ENCODE peak calls at places on chromosomes 4 and X, in six cellular contexts. X, I, G, O, S and J are unnamed samples.

GRCh38 chrX:115560211-115560977 is 580 bp upstream of the PLS3 start:
- DNase-seq in O (no peak), S (no peak), G (no peak), I (peak), X (no peak), J (no peak)

GRCh38 chr4:78954048-78954666 is 14.9 kb upstream of the PAQR3 start:
- DNase-seq in I (peak), X (no peak), G (peak), S (no peak), O (peak), J (no peak)

GRCh38 chrX:40496728-40497127 is 84.0 kb upstream of the ATP6AP2 start:
- DNase-seq in X (no peak), G (no peak), S (peak), O (peak), I (peak), J (no peak)

GRCh38 chrX:64379924-64380323 is 15.3 kb downstream of the MTMR8 start:
- DNase-seq in X (no peak), S (no peak), O (no peak), G (no peak), I (no peak), J (no peak)

GRCh38 chr4:92100980-92101379 is 202.8 kb upstream of the GRID2 start:
- DNase-seq in X (no peak), O (no peak), G (no peak), S (no peak), I (peak), J (no peak)

GRCh38 chrX:39764441-39764914 is 333.3 kb downstream of the BCOR start:
- DNase-seq in O (no peak), I (peak), G (no peak), S (no peak), X (no peak), J (no peak)

GRCh38 chrX:136728393-136728792 is 52.3 kb downstream of the ARHGEF6 start:
- DNase-seq in S (no peak), X (no peak), G (no peak), I (no peak), O (no peak), J (no peak)

GRCh38 chr4:55468724-55469123 is 73.0 kb downstream of the TMEM165 start:
- DNase-seq in O (peak), I (peak), X (no peak), S (peak), G (no peak), J (no peak)

GRCh38 chr4:106286611-106287010 is 29.4 kb downstream of the TBCK start:
- DNase-seq in O (no peak), X (no peak), S (no peak), G (no peak), I (no peak), J (no peak)

GRCh38 chr4:6658635-6659075 is 18.2 kb downstream of the MRFAP1 start:
- DNase-seq in S (peak), O (no peak), X (no peak), I (peak), G (no peak), J (peak)

GRCh38 chrX:155235891-155236290 is 19.6 kb downstream of the VBP1 start:
- DNase-seq in O (no peak), X (no peak), S (no peak), I (no peak), G (peak), J (no peak)

GRCh38 chr4:48836658-48837057 is 5.8 kb downstream of the OCIAD1 start:
- DNase-seq in X (no peak), S (no peak), I (no peak), O (no peak), G (no peak), J (no peak)

GRCh38 chrX:98203800-98204199 is 1320.1 kb downstream of the RPA4 start:
- DNase-seq in X (no peak), I (no peak), S (no peak), O (peak), G (no peak), J (no peak)

GRCh38 chr4:184447664-184448063 is 26.7 kb downstream of the IRF2 start:
- DNase-seq in O (no peak), I (no peak), X (no peak), G (no peak), S (no peak), J (no peak)

GRCh38 chrX:46715521-46715920 is 43.4 kb downstream of the SLC9A7 start:
- DNase-seq in X (no peak), S (peak), O (no peak), G (no peak), I (no peak), J (no peak)

GRCh38 chrX:45709381-45709780 is 508.7 kb upstream of the DIPK2B start:
- DNase-seq in X (no peak), S (peak), G (no peak), O (peak), I (no peak), J (no peak)

GRCh38 chr4:139786494-139787354 is 121.1 kb downstream of the MGST2 start:
- DNase-seq in I (no peak), G (no peak), X (peak), S (no peak), O (no peak), J (no peak)

GRCh38 chr4:3706111-3706511 is 60.1 kb upstream of the ADRA2C start:
- DNase-seq in O (no peak), S (no peak), G (no peak), I (no peak), X (no peak), J (no peak)

GRCh38 chr4:118712872-118713271 is 27.7 kb downstream of the METTL14 start:
- DNase-seq in G (no peak), O (peak), X (no peak), S (no peak), I (no peak), J (no peak)

GRCh38 chr4:184283659-184284335 is 66.1 kb upstream of the ENPP6 start:
- DNase-seq in G (peak), O (no peak), S (no peak), X (no peak), I (no peak), J (no peak)

GRCh38 chr4:79863333-79863732 is 209.7 kb downstream of the ANTXR2 start:
- DNase-seq in S (no peak), I (no peak), X (no peak), G (no peak), O (no peak), J (no peak)

DNA sequence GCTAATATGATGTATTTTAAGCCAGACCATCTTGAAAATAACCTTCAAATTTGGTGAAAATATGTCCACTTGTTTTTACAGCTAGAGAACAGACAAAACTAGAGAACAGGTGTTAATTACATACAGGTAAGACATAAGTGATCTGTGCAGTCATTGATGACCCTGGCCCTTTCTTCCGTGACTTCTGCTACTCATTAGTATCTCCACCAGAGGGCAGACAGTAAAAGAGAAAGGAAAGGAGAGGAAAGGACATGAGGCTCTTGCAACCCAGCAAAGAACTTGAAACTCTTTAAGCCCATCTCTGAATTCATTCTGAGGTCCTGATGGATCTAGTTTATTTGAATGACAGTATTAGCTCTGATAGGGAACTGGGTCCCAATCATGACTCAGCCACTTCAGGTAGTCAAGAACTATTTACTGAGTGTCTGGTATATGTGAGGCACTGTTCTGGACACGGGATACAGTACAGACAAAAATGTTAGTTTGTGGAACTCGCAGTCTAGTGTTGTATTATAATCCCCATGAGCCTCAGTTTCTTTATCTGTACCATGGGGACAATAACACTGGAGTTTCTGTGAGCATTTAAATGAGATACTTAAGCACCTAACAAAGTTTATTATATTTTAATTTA is 121.0 kb upstream of the TEX13D start:
- DNase-seq in S (peak), I (peak), X (no peak), G (peak), O (peak), J (peak)
- TF ChIP-seq CTCF in S (peak), I (peak), X (peak), G (peak), O (peak), J (peak)

DNA sequence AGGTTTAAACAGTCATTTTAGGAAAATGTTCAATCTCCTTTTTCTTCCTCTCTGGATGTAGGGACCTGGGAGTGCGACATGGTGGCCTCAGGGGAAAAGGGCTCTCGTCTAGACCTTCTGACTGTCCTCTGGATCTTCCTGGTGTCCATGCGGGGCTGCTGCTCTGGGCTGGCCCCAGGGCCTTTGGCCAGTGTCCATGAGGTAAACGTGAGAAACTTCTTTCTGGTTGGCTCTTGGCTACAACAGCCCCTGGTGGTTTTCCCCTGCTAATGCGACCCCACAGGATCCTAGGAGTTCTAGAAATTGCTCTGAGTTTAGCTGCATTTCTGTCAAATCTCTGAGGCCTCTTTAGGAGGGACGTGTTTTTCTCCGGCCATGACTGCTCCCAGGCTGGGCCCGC is 85.7 kb downstream of the MFAP3L start:
- DNase-seq in X (no peak), O (no peak), S (no peak), G (no peak), I (no peak), J (no peak)
- TF ChIP-seq CTCF in X (no peak), O (peak), S (peak), G (no peak), I (no peak), J (no peak)

DNA sequence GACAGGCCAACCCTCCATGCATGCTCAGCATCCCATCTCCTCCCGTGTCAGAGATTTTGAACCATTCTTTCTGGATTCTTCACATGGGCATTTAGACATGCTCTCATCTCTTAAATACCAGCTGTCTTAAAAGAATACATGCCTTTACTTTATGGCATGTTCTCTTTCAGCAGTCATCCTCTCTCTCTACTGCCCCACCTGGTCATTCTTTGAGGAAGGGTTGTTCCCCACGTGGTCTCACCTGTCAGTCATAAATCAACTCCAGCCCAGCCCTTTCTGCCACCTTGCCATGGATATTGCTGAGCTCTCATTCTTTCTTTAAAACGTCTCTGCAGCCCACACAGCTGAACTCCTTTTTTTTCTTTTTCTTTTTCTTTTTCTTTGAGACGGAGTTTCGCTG is 111.3 kb downstream of the ARHGAP10 start:
- DNase-seq in O (no peak), X (peak), I (no peak), G (peak), S (no peak), J (peak)
- TF ChIP-seq CTCF in O (no peak), X (no peak), I (peak), G (peak), S (no peak), J (no peak)

DNA sequence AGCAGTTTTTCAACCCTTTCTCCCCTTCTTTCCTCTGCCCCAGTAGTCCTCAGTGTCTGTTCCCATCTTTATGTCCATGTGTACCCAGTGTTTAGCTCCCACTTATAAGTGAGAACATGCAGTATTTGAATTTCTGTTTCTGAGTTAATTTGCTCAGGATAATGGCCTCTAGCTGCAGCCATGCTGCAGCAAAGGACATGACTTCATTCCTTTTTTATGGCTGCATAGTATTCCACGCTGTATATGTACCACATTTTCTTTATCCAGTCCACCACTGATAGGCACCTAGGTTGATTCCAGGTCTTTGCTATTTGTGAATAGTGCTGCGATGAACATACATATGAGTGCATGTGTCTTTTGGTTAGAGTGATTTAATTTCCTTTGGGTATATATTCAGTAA is 54.7 kb upstream of the ANK2 start:
- DNase-seq in O (no peak), I (no peak), S (no peak), G (no peak), X (no peak), J (no peak)
- TF ChIP-seq CTCF in O (no peak), I (no peak), S (no peak), G (no peak), X (no peak), J (no peak)

GRCh38 chrX:29453333-29453732 is 762.0 kb upstream of the MAGEB2 start:
- DNase-seq in S (peak), I (no peak), O (peak), X (no peak), G (no peak), J (no peak)
- TF ChIP-seq CTCF in S (no peak), I (no peak), O (no peak), X (no peak), G (no peak), J (no peak)

DNA sequence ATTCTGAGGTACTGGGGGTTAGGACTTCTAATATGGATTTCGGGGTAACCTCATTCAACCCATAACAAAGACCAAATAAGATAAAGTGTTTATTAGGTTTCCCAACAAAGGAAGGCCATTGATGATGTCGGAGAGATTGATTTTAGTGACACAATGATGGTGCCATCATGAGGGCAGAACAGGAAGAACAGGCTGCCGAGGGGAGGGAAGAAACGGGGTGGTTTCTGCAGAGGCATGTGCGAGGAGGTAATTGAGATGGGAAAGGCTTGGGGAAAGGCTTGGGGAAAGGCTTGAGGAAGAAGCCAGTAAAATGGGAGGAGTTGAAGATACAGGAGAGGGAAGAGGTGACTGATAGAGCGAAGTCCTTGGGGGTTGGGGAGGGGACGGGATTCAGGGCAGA is 6.2 kb downstream of the HPSE start:
- DNase-seq in X (no peak), I (no peak), G (peak), O (no peak), S (no peak), J (no peak)
- TF ChIP-seq CTCF in X (no peak), I (peak), G (peak), O (no peak), S (no peak), J (no peak)

GRCh38 chr4:15971068-15971801 is 8.3 kb upstream of the FGFBP2 start:
- DNase-seq in I (no peak), G (no peak), S (no peak), X (no peak), O (no peak), J (no peak)
- TF ChIP-seq CTCF in I (no peak), G (no peak), S (no peak), X (no peak), O (no peak), J (no peak)

GRCh38 chr4:150231108-150231770 is 153.0 kb downstream of the DCLK2 start:
- DNase-seq in G (no peak), S (no peak), X (no peak), I (no peak), O (peak), J (no peak)
- TF ChIP-seq CTCF in G (no peak), S (no peak), X (no peak), I (no peak), O (no peak), J (no peak)